ENCODE peak calls at places on chromosomes 13 and 19, in six cellular contexts. One of them, this sample, is unnamed.

GRCh38 chr13:52452470-52452869 is 2.0 kb upstream of the VPS36 start:
- DNase-seq in NCI-H1092 treated with DMSO at 0.1 percent for 48 hours: no peak
- DNase-seq in KG1: no peak
- DNase-seq in activated CD4-positive, alpha-beta T cell treated with anti-CD3 and anti-CD28 coated beads, Interleukin-2, amount 10 ng/mL, durations not matched to agents 7 days and 5 days: no peak
- DNase-seq in stimulated activated CD4-positive, alpha-beta T cell treated with anti-CD3 and anti-CD28 coated beads, Interleukin-2, amount 100 ng/mL, for 48 hours: no peak
- DNase-seq in DMS79 treated with DMSO at 0.1 percent for 48 hours: no peak
- DNase-seq in this sample: no peak

GRCh38 chr13:113565526-113566226 is 18.9 kb upstream of the TFDP1 start:
- DNase-seq in DMS79 treated with DMSO at 0.1 percent for 48 hours: no peak
- DNase-seq in stimulated activated CD4-positive, alpha-beta T cell treated with anti-CD3 and anti-CD28 coated beads, Interleukin-2, amount 100 ng/mL, for 48 hours: no peak
- DNase-seq in KG1: no peak
- DNase-seq in NCI-H1092 treated with DMSO at 0.1 percent for 48 hours: no peak
- DNase-seq in activated CD4-positive, alpha-beta T cell treated with anti-CD3 and anti-CD28 coated beads, Interleukin-2, amount 10 ng/mL, durations not matched to agents 7 days and 5 days: peak
- DNase-seq in this sample: peak

GRCh38 chr19:1780272-1780957 is 27.1 kb downstream of the ONECUT3 start:
- DNase-seq in DMS79 treated with DMSO at 0.1 percent for 48 hours: no peak
- DNase-seq in activated CD4-positive, alpha-beta T cell treated with anti-CD3 and anti-CD28 coated beads, Interleukin-2, amount 10 ng/mL, durations not matched to agents 7 days and 5 days: no peak
- DNase-seq in NCI-H1092 treated with DMSO at 0.1 percent for 48 hours: no peak
- DNase-seq in KG1: no peak
- DNase-seq in stimulated activated CD4-positive, alpha-beta T cell treated with anti-CD3 and anti-CD28 coated beads, Interleukin-2, amount 100 ng/mL, for 48 hours: no peak
- DNase-seq in this sample: no peak

GRCh38 chr13:76828316-76828741 is 57.9 kb downstream of the KCTD12 start:
- DNase-seq in KG1: no peak
- DNase-seq in DMS79 treated with DMSO at 0.1 percent for 48 hours: no peak
- DNase-seq in NCI-H1092 treated with DMSO at 0.1 percent for 48 hours: no peak
- DNase-seq in activated CD4-positive, alpha-beta T cell treated with anti-CD3 and anti-CD28 coated beads, Interleukin-2, amount 10 ng/mL, durations not matched to agents 7 days and 5 days: no peak
- DNase-seq in stimulated activated CD4-positive, alpha-beta T cell treated with anti-CD3 and anti-CD28 coated beads, Interleukin-2, amount 100 ng/mL, for 48 hours: no peak
- DNase-seq in this sample: no peak

GRCh38 chr19:19774354-19775033 is 41.6 kb upstream of the ZNF14 start:
- DNase-seq in stimulated activated CD4-positive, alpha-beta T cell treated with anti-CD3 and anti-CD28 coated beads, Interleukin-2, amount 100 ng/mL, for 48 hours: no peak
- DNase-seq in activated CD4-positive, alpha-beta T cell treated with anti-CD3 and anti-CD28 coated beads, Interleukin-2, amount 10 ng/mL, durations not matched to agents 7 days and 5 days: no peak
- DNase-seq in KG1: no peak
- DNase-seq in DMS79 treated with DMSO at 0.1 percent for 48 hours: no peak
- DNase-seq in NCI-H1092 treated with DMSO at 0.1 percent for 48 hours: no peak
- DNase-seq in this sample: no peak

GRCh38 chr13:30047154-30047874 is 196.9 kb upstream of the UBL3 start:
- DNase-seq in NCI-H1092 treated with DMSO at 0.1 percent for 48 hours: no peak
- DNase-seq in stimulated activated CD4-positive, alpha-beta T cell treated with anti-CD3 and anti-CD28 coated beads, Interleukin-2, amount 100 ng/mL, for 48 hours: no peak
- DNase-seq in activated CD4-positive, alpha-beta T cell treated with anti-CD3 and anti-CD28 coated beads, Interleukin-2, amount 10 ng/mL, durations not matched to agents 7 days and 5 days: peak
- DNase-seq in KG1: peak
- DNase-seq in DMS79 treated with DMSO at 0.1 percent for 48 hours: no peak
- DNase-seq in this sample: no peak

GRCh38 chr13:25455146-25455545 is 83.4 kb downstream of the ATP8A2 start:
- DNase-seq in NCI-H1092 treated with DMSO at 0.1 percent for 48 hours: peak
- DNase-seq in stimulated activated CD4-positive, alpha-beta T cell treated with anti-CD3 and anti-CD28 coated beads, Interleukin-2, amount 100 ng/mL, for 48 hours: no peak
- DNase-seq in DMS79 treated with DMSO at 0.1 percent for 48 hours: peak
- DNase-seq in activated CD4-positive, alpha-beta T cell treated with anti-CD3 and anti-CD28 coated beads, Interleukin-2, amount 10 ng/mL, durations not matched to agents 7 days and 5 days: no peak
- DNase-seq in KG1: no peak
- DNase-seq in this sample: no peak

GRCh38 chr19:14530005-14530348 is 583 bp downstream of the TECR start:
- DNase-seq in stimulated activated CD4-positive, alpha-beta T cell treated with anti-CD3 and anti-CD28 coated beads, Interleukin-2, amount 100 ng/mL, for 48 hours: no peak
- DNase-seq in NCI-H1092 treated with DMSO at 0.1 percent for 48 hours: no peak
- DNase-seq in activated CD4-positive, alpha-beta T cell treated with anti-CD3 and anti-CD28 coated beads, Interleukin-2, amount 10 ng/mL, durations not matched to agents 7 days and 5 days: peak
- DNase-seq in KG1: no peak
- DNase-seq in DMS79 treated with DMSO at 0.1 percent for 48 hours: no peak
- DNase-seq in this sample: no peak

GRCh38 chr19:41001243-41001971 is 10.3 kb downstream of the CYP2B6 start:
- DNase-seq in NCI-H1092 treated with DMSO at 0.1 percent for 48 hours: no peak
- DNase-seq in stimulated activated CD4-positive, alpha-beta T cell treated with anti-CD3 and anti-CD28 coated beads, Interleukin-2, amount 100 ng/mL, for 48 hours: no peak
- DNase-seq in KG1: no peak
- DNase-seq in activated CD4-positive, alpha-beta T cell treated with anti-CD3 and anti-CD28 coated beads, Interleukin-2, amount 10 ng/mL, durations not matched to agents 7 days and 5 days: no peak
- DNase-seq in DMS79 treated with DMSO at 0.1 percent for 48 hours: no peak
- DNase-seq in this sample: no peak

GRCh38 chr13:110239280-110240120 is 67.5 kb downstream of the COL4A1 start:
- DNase-seq in DMS79 treated with DMSO at 0.1 percent for 48 hours: no peak
- DNase-seq in NCI-H1092 treated with DMSO at 0.1 percent for 48 hours: no peak
- DNase-seq in KG1: no peak
- DNase-seq in activated CD4-positive, alpha-beta T cell treated with anti-CD3 and anti-CD28 coated beads, Interleukin-2, amount 10 ng/mL, durations not matched to agents 7 days and 5 days: no peak
- DNase-seq in stimulated activated CD4-positive, alpha-beta T cell treated with anti-CD3 and anti-CD28 coated beads, Interleukin-2, amount 100 ng/mL, for 48 hours: no peak
- DNase-seq in this sample: no peak

GRCh38 chr13:22569830-22570229 is 610.9 kb upstream of the SGCG start:
- DNase-seq in NCI-H1092 treated with DMSO at 0.1 percent for 48 hours: peak
- DNase-seq in stimulated activated CD4-positive, alpha-beta T cell treated with anti-CD3 and anti-CD28 coated beads, Interleukin-2, amount 100 ng/mL, for 48 hours: no peak
- DNase-seq in KG1: no peak
- DNase-seq in DMS79 treated with DMSO at 0.1 percent for 48 hours: no peak
- DNase-seq in activated CD4-positive, alpha-beta T cell treated with anti-CD3 and anti-CD28 coated beads, Interleukin-2, amount 10 ng/mL, durations not matched to agents 7 days and 5 days: no peak
- DNase-seq in this sample: no peak

GRCh38 chr13:104286566-104287290 is 1220.5 kb upstream of the SLC10A2 start:
- DNase-seq in NCI-H1092 treated with DMSO at 0.1 percent for 48 hours: peak
- DNase-seq in DMS79 treated with DMSO at 0.1 percent for 48 hours: no peak
- DNase-seq in stimulated activated CD4-positive, alpha-beta T cell treated with anti-CD3 and anti-CD28 coated beads, Interleukin-2, amount 100 ng/mL, for 48 hours: no peak
- DNase-seq in activated CD4-positive, alpha-beta T cell treated with anti-CD3 and anti-CD28 coated beads, Interleukin-2, amount 10 ng/mL, durations not matched to agents 7 days and 5 days: no peak
- DNase-seq in KG1: no peak
- DNase-seq in this sample: no peak

GRCh38 chr19:7478173-7478842 is 10.5 kb downstream of the PEX11G start:
- DNase-seq in DMS79 treated with DMSO at 0.1 percent for 48 hours: no peak
- DNase-seq in stimulated activated CD4-positive, alpha-beta T cell treated with anti-CD3 and anti-CD28 coated beads, Interleukin-2, amount 100 ng/mL, for 48 hours: no peak
- DNase-seq in KG1: no peak
- DNase-seq in NCI-H1092 treated with DMSO at 0.1 percent for 48 hours: no peak
- DNase-seq in activated CD4-positive, alpha-beta T cell treated with anti-CD3 and anti-CD28 coated beads, Interleukin-2, amount 10 ng/mL, durations not matched to agents 7 days and 5 days: no peak
- DNase-seq in this sample: no peak

This sample was measured in activated B cell treated with CpG ODN at 0.5 μM for 24 hours.